ENCODE peak calls at places on chromosomes 5 and 9, in seven cellular contexts. One of them, this sample, is unnamed.
A peak's percentile ranks its signal among the peaks of the same experiment; 100 is the strongest.

GRCh38 chr5:157828949-157829639 is 29.9 kb downstream of the CLINT1 start:
- DNase-seq in NCI-H510A: no peak
- DNase-seq in activated naive CD4-positive, alpha-beta T cell treated with Interleukin-2 at 50 U/mL for 16 hours: no peak
- DNase-seq in activated CD4-positive, alpha-beta T cell treated with anti-CD3 and anti-CD28 coated beads for 36 hours: no peak
- DNase-seq in memory B cell: no peak
- DNase-seq in endodermal cell: peak; percentile 73
- DNase-seq in stimulated activated CD8-positive, alpha-beta memory T cell treated with anti-CD3 and anti-CD28 coated beads, Interleukin-7, amount 100 ng/mL, for 24 hours: no peak
- DNase-seq in this sample: no peak

GRCh38 chr9:122100756-122101155 is 7.6 kb upstream of the TTLL11 start:
- DNase-seq in NCI-H510A: no peak
- DNase-seq in activated naive CD4-positive, alpha-beta T cell treated with Interleukin-2 at 50 U/mL for 16 hours: no peak
- DNase-seq in activated CD4-positive, alpha-beta T cell treated with anti-CD3 and anti-CD28 coated beads for 36 hours: no peak
- DNase-seq in memory B cell: no peak
- DNase-seq in endodermal cell: no peak
- DNase-seq in stimulated activated CD8-positive, alpha-beta memory T cell treated with anti-CD3 and anti-CD28 coated beads, Interleukin-7, amount 100 ng/mL, for 24 hours: no peak
- DNase-seq in this sample: no peak

GRCh38 chr9:14193338-14193980 is 120.5 kb downstream of the NFIB start:
- DNase-seq in NCI-H510A: no peak
- DNase-seq in activated naive CD4-positive, alpha-beta T cell treated with Interleukin-2 at 50 U/mL for 16 hours: no peak
- DNase-seq in activated CD4-positive, alpha-beta T cell treated with anti-CD3 and anti-CD28 coated beads for 36 hours: no peak
- DNase-seq in memory B cell: no peak
- DNase-seq in endodermal cell: no peak
- DNase-seq in stimulated activated CD8-positive, alpha-beta memory T cell treated with anti-CD3 and anti-CD28 coated beads, Interleukin-7, amount 100 ng/mL, for 24 hours: no peak
- DNase-seq in this sample: no peak

GRCh38 chr9:109251080-109251775 is 69.6 kb downstream of the EPB41L4B start:
- DNase-seq in NCI-H510A: peak; percentile 65
- DNase-seq in activated naive CD4-positive, alpha-beta T cell treated with Interleukin-2 at 50 U/mL for 16 hours: no peak
- DNase-seq in activated CD4-positive, alpha-beta T cell treated with anti-CD3 and anti-CD28 coated beads for 36 hours: no peak
- DNase-seq in memory B cell: no peak
- DNase-seq in endodermal cell: no peak
- DNase-seq in stimulated activated CD8-positive, alpha-beta memory T cell treated with anti-CD3 and anti-CD28 coated beads, Interleukin-7, amount 100 ng/mL, for 24 hours: no peak
- DNase-seq in this sample: no peak

GRCh38 chr5:112684737-112685136 is 52.9 kb upstream of the APC start:
- DNase-seq in NCI-H510A: no peak
- DNase-seq in activated naive CD4-positive, alpha-beta T cell treated with Interleukin-2 at 50 U/mL for 16 hours: no peak
- DNase-seq in activated CD4-positive, alpha-beta T cell treated with anti-CD3 and anti-CD28 coated beads for 36 hours: no peak
- DNase-seq in memory B cell: no peak
- DNase-seq in endodermal cell: no peak
- DNase-seq in stimulated activated CD8-positive, alpha-beta memory T cell treated with anti-CD3 and anti-CD28 coated beads, Interleukin-7, amount 100 ng/mL, for 24 hours: no peak
- DNase-seq in this sample: no peak

GRCh38 chr5:115484368-115484767 is 60.2 kb downstream of the FEM1C start:
- DNase-seq in NCI-H510A: no peak
- DNase-seq in activated naive CD4-positive, alpha-beta T cell treated with Interleukin-2 at 50 U/mL for 16 hours: no peak
- DNase-seq in activated CD4-positive, alpha-beta T cell treated with anti-CD3 and anti-CD28 coated beads for 36 hours: no peak
- DNase-seq in memory B cell: no peak
- DNase-seq in endodermal cell: no peak
- DNase-seq in stimulated activated CD8-positive, alpha-beta memory T cell treated with anti-CD3 and anti-CD28 coated beads, Interleukin-7, amount 100 ng/mL, for 24 hours: no peak
- DNase-seq in this sample: no peak

GRCh38 chr9:89677696-89678393 is 73.0 kb downstream of the GADD45G start:
- DNase-seq in NCI-H510A: no peak
- DNase-seq in activated naive CD4-positive, alpha-beta T cell treated with Interleukin-2 at 50 U/mL for 16 hours: no peak
- DNase-seq in activated CD4-positive, alpha-beta T cell treated with anti-CD3 and anti-CD28 coated beads for 36 hours: no peak
- DNase-seq in memory B cell: no peak
- DNase-seq in endodermal cell: peak; percentile 79
- DNase-seq in stimulated activated CD8-positive, alpha-beta memory T cell treated with anti-CD3 and anti-CD28 coated beads, Interleukin-7, amount 100 ng/mL, for 24 hours: no peak
- DNase-seq in this sample: no peak

GRCh38 chr5:10902145-10902544 is 141.1 kb upstream of the DAP start:
- DNase-seq in NCI-H510A: no peak
- DNase-seq in activated naive CD4-positive, alpha-beta T cell treated with Interleukin-2 at 50 U/mL for 16 hours: no peak
- DNase-seq in activated CD4-positive, alpha-beta T cell treated with anti-CD3 and anti-CD28 coated beads for 36 hours: no peak
- DNase-seq in memory B cell: no peak
- DNase-seq in endodermal cell: no peak
- DNase-seq in stimulated activated CD8-positive, alpha-beta memory T cell treated with anti-CD3 and anti-CD28 coated beads, Interleukin-7, amount 100 ng/mL, for 24 hours: no peak
- DNase-seq in this sample: no peak

GRCh38 chr5:17256171-17256570 is 38.7 kb downstream of the BASP1 start:
- DNase-seq in NCI-H510A: no peak
- DNase-seq in activated naive CD4-positive, alpha-beta T cell treated with Interleukin-2 at 50 U/mL for 16 hours: no peak
- DNase-seq in activated CD4-positive, alpha-beta T cell treated with anti-CD3 and anti-CD28 coated beads for 36 hours: no peak
- DNase-seq in memory B cell: no peak
- DNase-seq in endodermal cell: no peak
- DNase-seq in stimulated activated CD8-positive, alpha-beta memory T cell treated with anti-CD3 and anti-CD28 coated beads, Interleukin-7, amount 100 ng/mL, for 24 hours: no peak
- DNase-seq in this sample: no peak

GRCh38 chr9:136485049-136485647 is 2.3 kb upstream of the SEC16A start:
- DNase-seq in NCI-H510A: peak; percentile 31
- DNase-seq in activated naive CD4-positive, alpha-beta T cell treated with Interleukin-2 at 50 U/mL for 16 hours: peak; percentile 85
- DNase-seq in activated CD4-positive, alpha-beta T cell treated with anti-CD3 and anti-CD28 coated beads for 36 hours: peak; percentile 92
- DNase-seq in memory B cell: peak; percentile 82
- DNase-seq in endodermal cell: peak; percentile 94
- DNase-seq in stimulated activated CD8-positive, alpha-beta memory T cell treated with anti-CD3 and anti-CD28 coated beads, Interleukin-7, amount 100 ng/mL, for 24 hours: peak; percentile 70
- DNase-seq in this sample: peak; percentile 81

GRCh38 chr5:59525957-59526356 is 367.6 kb downstream of the PDE4D start:
- DNase-seq in NCI-H510A: no peak
- DNase-seq in activated naive CD4-positive, alpha-beta T cell treated with Interleukin-2 at 50 U/mL for 16 hours: no peak
- DNase-seq in activated CD4-positive, alpha-beta T cell treated with anti-CD3 and anti-CD28 coated beads for 36 hours: no peak
- DNase-seq in memory B cell: no peak
- DNase-seq in endodermal cell: no peak
- DNase-seq in stimulated activated CD8-positive, alpha-beta memory T cell treated with anti-CD3 and anti-CD28 coated beads, Interleukin-7, amount 100 ng/mL, for 24 hours: no peak
- DNase-seq in this sample: no peak

GRCh38 chr5:172688735-172689572 is 47.9 kb downstream of the NEURL1B start:
- DNase-seq in NCI-H510A: peak; percentile 30
- DNase-seq in activated naive CD4-positive, alpha-beta T cell treated with Interleukin-2 at 50 U/mL for 16 hours: peak; percentile 37
- DNase-seq in activated CD4-positive, alpha-beta T cell treated with anti-CD3 and anti-CD28 coated beads for 36 hours: peak; percentile 62
- DNase-seq in memory B cell: no peak
- DNase-seq in endodermal cell: no peak
- DNase-seq in stimulated activated CD8-positive, alpha-beta memory T cell treated with anti-CD3 and anti-CD28 coated beads, Interleukin-7, amount 100 ng/mL, for 24 hours: no peak
- DNase-seq in this sample: no peak

GRCh38 chr5:138330813-138331448 is 673 bp downstream of the CDC25C start:
- DNase-seq in NCI-H510A: no peak
- DNase-seq in activated naive CD4-positive, alpha-beta T cell treated with Interleukin-2 at 50 U/mL for 16 hours: no peak
- DNase-seq in activated CD4-positive, alpha-beta T cell treated with anti-CD3 and anti-CD28 coated beads for 36 hours: no peak
- DNase-seq in memory B cell: no peak
- DNase-seq in endodermal cell: no peak
- DNase-seq in stimulated activated CD8-positive, alpha-beta memory T cell treated with anti-CD3 and anti-CD28 coated beads, Interleukin-7, amount 100 ng/mL, for 24 hours: no peak
- DNase-seq in this sample: no peak

This sample was measured in hypothalamus.